ENCODE peak calls at places on chromosomes 5 and 9, in eight cellular contexts. V is adrenal gland, P is PC-3, L is Peyer's patch, Y is keratinocyte, E is lower lobe of right lung, C is brain microvascular endothelial cell, Q is psoas muscle. I is an unnamed sample.

GRCh38 chr9:27549196-27549737 is 19.7 kb upstream of the MOB3B start:
- DNase-seq in V (no peak), P (no peak), L (no peak), Y (no peak), E (no peak), C (no peak), Q (no peak), I (no peak)

GRCh38 chr5:88836195-88836838 is 46.7 kb downstream of the MEF2C start:
- DNase-seq in V (peak; percentile 74), P (no peak), L (no peak), Y (no peak), E (no peak), C (peak; percentile 60), Q (no peak), I (no peak)

GRCh38 chr5:130502702-130503101 is 598.4 kb downstream of the CHSY3 start:
- DNase-seq in V (no peak), P (no peak), L (no peak), Y (no peak), E (no peak), C (no peak), Q (no peak), I (no peak)

GRCh38 chr9:121651295-121652036 is at the start of gene DAB2IP:
- DNase-seq in V (peak; percentile 43), P (peak; percentile 52), L (peak; percentile 58), Y (no peak), E (no peak), C (no peak), Q (peak; percentile 62), I (no peak)

GRCh38 chr5:71830626-71831539 is 111.8 kb downstream of the CARTPT start:
- DNase-seq in V (peak; percentile 88), P (peak; percentile 72), L (peak; percentile 53), Y (no peak), E (peak; percentile 59), C (peak; percentile 93), Q (peak; percentile 61), I (no peak)

GRCh38 chr5:1706021-1706420 is 93.6 kb downstream of the MRPL36 start:
- DNase-seq in V (no peak), P (no peak), L (no peak), Y (no peak), E (no peak), C (no peak), Q (no peak), I (no peak)

GRCh38 chr9:31304576-31304975 is 1079.9 kb upstream of the ACO1 start:
- DNase-seq in V (no peak), P (peak; percentile 21), L (no peak), Y (peak; percentile 79), E (no peak), C (peak; percentile 12), Q (no peak), I (no peak)

GRCh38 chr5:6450235-6450860 is 1.7 kb downstream of the UBE2QL1 start:
- DNase-seq in V (no peak), P (no peak), L (no peak), Y (no peak), E (no peak), C (no peak), Q (no peak), I (no peak)

GRCh38 chr5:173881811-173882575 is 6.2 kb upstream of the CPEB4 start:
- DNase-seq in V (no peak), P (peak; percentile 88), L (no peak), Y (no peak), E (no peak), C (no peak), Q (no peak), I (no peak)

GRCh38 chr5:142869883-142870282 is 99.7 kb downstream of the ARHGAP26 start:
- DNase-seq in V (no peak), P (no peak), L (no peak), Y (no peak), E (no peak), C (no peak), Q (no peak), I (no peak)

GRCh38 chr5:144484124-144484897 is 313.6 kb downstream of the KCTD16 start:
- DNase-seq in V (no peak), P (peak; percentile 54), L (no peak), Y (no peak), E (no peak), C (peak; percentile 24), Q (no peak), I (no peak)

GRCh38 chr5:139222346-139222745 is 24.2 kb upstream of the SIL1 start:
- DNase-seq in V (no peak), P (no peak), L (no peak), Y (no peak), E (no peak), C (no peak), Q (no peak), I (no peak)

GRCh38 chr5:123554601-123555000 is 42.6 kb downstream of the CSNK1G3 start:
- DNase-seq in V (no peak), P (no peak), L (no peak), Y (no peak), E (no peak), C (no peak), Q (no peak), I (no peak)

GRCh38 chr5:150302301-150303069 is at the start of gene ARSI:
- DNase-seq in V (no peak), P (peak; percentile 69), L (no peak), Y (no peak), E (no peak), C (no peak), Q (peak; percentile 45), I (no peak)

GRCh38 chr5:40150896-40151295 is 528.8 kb upstream of the PTGER4 start:
- DNase-seq in V (no peak), P (no peak), L (no peak), Y (no peak), E (no peak), C (no peak), Q (no peak), I (no peak)

GRCh38 chr5:42108468-42108867 is 183.4 kb downstream of the FBXO4 start:
- DNase-seq in V (no peak), P (peak; percentile 90), L (no peak), Y (no peak), E (no peak), C (no peak), Q (no peak), I (no peak)

GRCh38 chr5:143061161-143061945 is 291.2 kb downstream of the ARHGAP26 start:
- DNase-seq in V (no peak), P (peak; percentile 84), L (no peak), Y (peak; percentile 52), E (no peak), C (no peak), Q (no peak), I (no peak)

GRCh38 chr9:107929439-107929838 is 439.9 kb upstream of the KLF4 start:
- DNase-seq in V (peak; percentile 70), P (no peak), L (peak; percentile 67), Y (no peak), E (peak; percentile 74), C (peak; percentile 16), Q (peak; percentile 53), I (no peak)

GRCh38 chr5:171640396-171640981 is 145.1 kb upstream of the SMIM23 start:
- DNase-seq in V (no peak), P (no peak), L (no peak), Y (no peak), E (no peak), C (no peak), Q (no peak), I (no peak)
- H3K27ac ChIP-seq in V (no peak overlapping the region), P (no peak overlapping the region), L (no peak overlapping the region), Y (no peak overlapping the region), E (no peak overlapping the region), C (no peak overlapping the region), Q (no peak overlapping the region), I (no peak overlapping the region)

DNA sequence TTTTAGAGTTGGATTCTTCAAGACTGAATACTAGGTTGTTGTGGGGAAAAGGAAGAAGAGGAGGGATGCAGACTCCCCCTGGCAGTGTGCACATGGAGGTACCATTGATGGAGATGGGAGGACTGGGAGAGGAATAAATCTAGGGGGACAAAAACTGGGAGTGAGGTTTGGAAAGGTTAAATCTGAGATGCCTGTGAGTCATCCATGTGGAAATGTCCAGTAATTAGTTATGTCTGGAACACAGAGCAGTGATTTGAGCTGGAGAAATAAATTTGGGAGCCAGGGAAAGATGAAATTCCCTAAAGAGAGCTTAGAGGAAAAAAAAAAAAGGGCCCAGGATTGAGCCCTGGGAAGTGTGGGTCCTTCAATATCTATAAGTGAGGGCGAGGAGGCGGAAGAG is 8.0 kb upstream of the CCIN start:
- DNase-seq in V (no peak), P (no peak), L (no peak), Y (no peak), E (no peak), C (no peak), Q (no peak), I (no peak)
- H3K27ac ChIP-seq in V (peak overlapping the region; percentile 37), P (no peak overlapping the region), L (no peak overlapping the region), Y (no peak overlapping the region), E (no peak overlapping the region), C (no peak overlapping the region), Q (peak overlapping the region; percentile 23), I (peak overlapping the region; percentile 89)

GRCh38 chr9:134301387-134302129 is 24.7 kb upstream of the RXRA start:
- DNase-seq in V (no peak), P (peak; percentile 64), L (no peak), Y (no peak), E (peak; percentile 29), C (no peak), Q (peak; percentile 4), I (no peak)
- H3K27ac ChIP-seq in V (no peak overlapping the region), P (peak overlapping the region; percentile 49), L (no peak overlapping the region), Y (no peak overlapping the region), E (no peak overlapping the region), C (no peak overlapping the region), Q (no peak overlapping the region), I (no peak overlapping the region)

DNA sequence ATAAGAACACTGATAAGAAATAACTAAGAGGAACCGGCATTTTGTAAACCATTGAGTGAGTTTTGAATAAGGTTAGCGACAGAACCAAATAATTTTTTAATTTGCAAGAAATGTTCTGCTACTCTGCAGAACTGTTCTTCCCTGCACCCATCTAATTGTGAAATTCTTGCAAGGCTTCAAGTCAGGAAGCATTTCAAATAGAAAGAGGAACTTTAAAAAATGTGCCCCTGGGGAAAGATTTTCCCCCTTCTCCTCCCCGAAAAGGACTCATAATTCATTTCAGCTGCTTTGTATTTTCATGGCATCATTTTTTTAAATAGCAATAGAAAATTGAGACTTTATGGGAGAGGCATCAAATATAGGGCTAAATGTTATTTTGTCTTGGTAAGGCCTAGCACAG is 180.9 kb upstream of the ANKRD55 start:
- DNase-seq in V (no peak), P (no peak), L (no peak), Y (no peak), E (no peak), C (no peak), Q (no peak), I (no peak)
- H3K27ac ChIP-seq in V (peak overlapping the region; percentile 82), P (no peak overlapping the region), L (peak overlapping the region; percentile 78), Y (no peak overlapping the region), E (peak overlapping the region; percentile 66), C (no peak overlapping the region), Q (no peak overlapping the region), I (no peak overlapping the region)